ENCODE peak calls at places on chromosomes 6 and 20, in five cellular contexts. L is left lung, B is mucosa of gallbladder, S is EH, K is dorsolateral prefrontal cortex. D is an unnamed sample.

GRCh38 chr6:12605888-12606345 is 110.7 kb upstream of the PHACTR1 start:
- DNase-seq in S (peak), L (peak), K (no peak), B (peak), D (peak)

GRCh38 chr20:52972190-52972937 is at the start of gene TSHZ2:
- DNase-seq in S (no peak), B (peak), K (no peak), L (peak), D (peak)

GRCh38 chr20:15100506-15101160 is 763.2 kb upstream of the FLRT3 start:
- DNase-seq in S (peak), L (no peak), B (no peak), K (no peak), D (no peak)

GRCh38 chr6:147750420-147750819 is 241.9 kb downstream of the SAMD5 start:
- DNase-seq in S (no peak), K (no peak), B (no peak), L (no peak), D (no peak)

GRCh38 chr6:167150815-167151557 is 6.8 kb downstream of the GPR31 start:
- DNase-seq in S (no peak), B (no peak), K (no peak), L (no peak), D (no peak)

GRCh38 chr6:33165581-33166258 is 26.5 kb downstream of the COL11A2 start:
- DNase-seq in S (no peak), L (peak), K (no peak), B (no peak), D (no peak)

GRCh38 chr20:57432480-57432873 is 41.3 kb downstream of the RBM38 start:
- DNase-seq in B (no peak), K (no peak), L (no peak), S (no peak), D (no peak)

GRCh38 chr6:79413562-79414002 is 123.6 kb downstream of the LCA5 start:
- DNase-seq in B (no peak), L (no peak), S (peak), K (no peak), D (no peak)

GRCh38 chr6:68710916-68711315 is 75.8 kb downstream of the ADGRB3 start:
- DNase-seq in S (no peak), K (no peak), L (no peak), B (no peak), D (no peak)

GRCh38 chr6:38974389-38975133 is 74.0 kb upstream of the GLP1R start:
- DNase-seq in K (no peak), B (no peak), S (peak), L (no peak), D (no peak)

GRCh38 chr6:28884423-28885148 is 39.2 kb downstream of the TRIM27 start:
- DNase-seq in B (no peak), S (no peak), L (no peak), K (no peak), D (no peak)

GRCh38 chr6:53517021-53517420 is 27.9 kb downstream of the GCLC start:
- DNase-seq in K (no peak), B (no peak), L (no peak), S (peak), D (no peak)

GRCh38 chr6:143700684-143701342 is 23.0 kb downstream of the PHACTR2 start:
- DNase-seq in B (peak), K (no peak), S (peak), L (no peak), D (no peak)

GRCh38 chr6:106870069-106870468 is 104.5 kb downstream of the CD24 start:
- DNase-seq in K (no peak), B (no peak), L (no peak), S (peak), D (no peak)

GRCh38 chr6:30311669-30312068 is 15.1 kb upstream of the TRIM39 start:
- DNase-seq in L (no peak), B (no peak), K (no peak), S (no peak), D (no peak)

GRCh38 chr20:39067526-39068216 is 105.5 kb downstream of the DHX35 start:
- DNase-seq in S (peak), K (no peak), L (no peak), B (no peak), D (no peak)

GRCh38 chr6:82166493-82166892 is 81.1 kb downstream of the IBTK start:
- DNase-seq in S (no peak), B (no peak), K (no peak), L (no peak), D (no peak)

GRCh38 chr6:57313711-57314471 is 3.5 kb upstream of the PRIM2 start:
- DNase-seq in L (no peak), K (peak), B (peak), S (peak), D (peak)